ENCODE peak calls at places on chromosome 4, in nine cellular contexts. J, D, X, W, Y, K, L, I and H are unnamed samples. For H3K4me1, the result is how much of the 10 kb centered on the place peaks cover.

GRCh38 chr4:165700855-165701254 is 172.2 kb upstream of the TLL1 start:
- DNase-seq in J (no peak), D (no peak), X (no peak), W (peak), Y (no peak), K (no peak), L (no peak), I (no peak), H (no peak)

GRCh38 chr4:28006021-28006420 is 1145.4 kb downstream of the STIM2 start:
- DNase-seq in J (no peak), D (no peak), X (peak), W (no peak), Y (no peak), K (no peak), L (no peak), I (peak), H (no peak)

GRCh38 chr4:183177001-183177400 is 77.9 kb downstream of the WWC2 start:
- DNase-seq in J (no peak), D (no peak), X (no peak), W (no peak), Y (no peak), K (no peak), L (no peak), I (no peak), H (no peak)

GRCh38 chr4:6446538-6447451 is 25.6 kb downstream of the PPP2R2C start:
- DNase-seq in J (peak), D (no peak), X (peak), W (peak), Y (no peak), K (no peak), L (no peak), I (peak), H (peak)

GRCh38 chr4:1178300-1179088 is 6.1 kb upstream of the SPON2 start:
- DNase-seq in J (no peak), D (no peak), X (no peak), W (peak), Y (no peak), K (no peak), L (peak), I (no peak), H (peak)

GRCh38 chr4:61086979-61087378 is 113.1 kb upstream of the ADGRL3 start:
- DNase-seq in J (no peak), D (no peak), X (no peak), W (no peak), Y (no peak), K (no peak), L (no peak), I (no peak), H (no peak)

GRCh38 chr4:147518086-147518485 is 37.2 kb downstream of the EDNRA start:
- DNase-seq in J (no peak), D (no peak), X (no peak), W (no peak), Y (no peak), K (peak), L (no peak), I (no peak), H (no peak)

GRCh38 chr4:86978709-86979108 is 43.9 kb downstream of the AFF1 start:
- DNase-seq in J (no peak), D (no peak), X (no peak), W (no peak), Y (no peak), K (no peak), L (no peak), I (no peak), H (no peak)

GRCh38 chr4:147787204-147787603 is 55.3 kb downstream of the ARHGAP10 start:
- DNase-seq in J (peak), D (no peak), X (no peak), W (no peak), Y (no peak), K (no peak), L (peak), I (no peak), H (peak)

GRCh38 chr4:175947117-175947722 is 118.4 kb upstream of the WDR17 start:
- DNase-seq in J (peak), D (no peak), X (no peak), W (no peak), Y (no peak), K (peak), L (peak), I (no peak), H (no peak)

GRCh38 chr4:145487626-145488025 is 6.0 kb downstream of the SMAD1 start:
- DNase-seq in J (no peak), D (no peak), X (no peak), W (no peak), Y (no peak), K (no peak), L (no peak), I (no peak), H (no peak)

GRCh38 chr4:164949448-164950118 is 27.9 kb downstream of the TRIM61 start:
- DNase-seq in J (no peak), D (no peak), X (no peak), W (no peak), Y (no peak), K (no peak), L (no peak), I (no peak), H (no peak)

GRCh38 chr4:107801766-107802211 is 22.9 kb upstream of the SGMS2 start:
- DNase-seq in J (no peak), D (no peak), X (no peak), W (no peak), Y (no peak), K (peak), L (peak), I (no peak), H (no peak)

GRCh38 chr4:42965326-42965725 is 72.8 kb downstream of the GRXCR1 start:
- DNase-seq in J (no peak), D (no peak), X (no peak), W (peak), Y (no peak), K (no peak), L (no peak), I (no peak), H (no peak)

GRCh38 chr4:54543088-54543795 is 114.5 kb upstream of the KIT start:
- DNase-seq in J (peak), D (no peak), X (no peak), W (no peak), Y (no peak), K (no peak), L (peak), I (no peak), H (no peak)

GRCh38 chr4:68070302-68070701 is 59.4 kb downstream of the TMPRSS11F start:
- DNase-seq in J (no peak), D (no peak), X (no peak), W (no peak), Y (no peak), K (no peak), L (no peak), I (no peak), H (no peak)

GRCh38 chr4:81473086-81473396 is 1.3 kb upstream of the RASGEF1B start:
- DNase-seq in J (no peak), D (no peak), X (no peak), W (no peak), Y (no peak), K (no peak), L (no peak), I (no peak), H (no peak)

GRCh38 chr4:38162240-38162784 is 202.1 kb downstream of the PTTG2 start:
- DNase-seq in J (peak), D (no peak), X (no peak), W (peak), Y (peak), K (peak), L (peak), I (no peak), H (no peak)

GRCh38 chr4:41183021-41183553 is 31.3 kb downstream of the APBB2 start:
- DNase-seq in J (no peak), D (no peak), X (no peak), W (no peak), Y (no peak), K (no peak), L (no peak), I (no peak), H (no peak)

GRCh38 chr4:2928242-2929155 is 34.7 kb downstream of the NOP14 start:
- DNase-seq in J (no peak), D (no peak), X (peak), W (no peak), Y (no peak), K (no peak), L (no peak), I (peak), H (no peak)

GRCh38 chr4:42104521-42104920 is 47.9 kb downstream of the BEND4 start:
- DNase-seq in J (peak), D (no peak), X (no peak), W (no peak), Y (no peak), K (peak), L (peak), I (no peak), H (no peak)

GRCh38 chr4:47863486-47863885 is 25.6 kb upstream of the CORIN start:
- DNase-seq in J (no peak), D (no peak), X (no peak), W (no peak), Y (no peak), K (no peak), L (no peak), I (no peak), H (no peak)

GRCh38 chr4:1211951-1212545 is 36.9 kb downstream of the CTBP1 start:
- DNase-seq in J (no peak), D (no peak), X (peak), W (peak), Y (no peak), K (no peak), L (no peak), I (peak), H (peak)

GRCh38 chr4:162699629-162700028 is 467.1 kb downstream of the NAF1 start:
- DNase-seq in J (no peak), D (no peak), X (no peak), W (no peak), Y (no peak), K (no peak), L (no peak), I (no peak), H (no peak)

GRCh38 chr4:102390438-102390837 is 45.2 kb upstream of the SLC39A8 start:
- DNase-seq in J (peak), D (no peak), X (no peak), W (no peak), Y (no peak), K (no peak), L (no peak), I (no peak), H (no peak)

GRCh38 chr4:122602277-122603142 is 18.4 kb downstream of the IL21 start:
- DNase-seq in J (peak), D (no peak), X (no peak), W (peak), Y (peak), K (peak), L (peak), I (no peak), H (no peak)

GRCh38 chr4:169225058-169225751 is 45.6 kb downstream of the SH3RF1 start:
- DNase-seq in J (peak), D (no peak), X (no peak), W (no peak), Y (peak), K (peak), L (peak), I (no peak), H (no peak)

GRCh38 chr4:112296949-112297483 is at the start of gene ALPK1:
- DNase-seq in J (peak), D (no peak), X (no peak), W (no peak), Y (peak), K (peak), L (peak), I (no peak), H (no peak)

GRCh38 chr4:25184056-25184455 is 23.8 kb upstream of the SEPSECS start:
- DNase-seq in J (no peak), D (no peak), X (no peak), W (no peak), Y (no peak), K (no peak), L (no peak), I (no peak), H (no peak)

GRCh38 chr4:98166025-98166730 is 22.9 kb upstream of the STPG2 start:
- DNase-seq in J (peak), D (no peak), X (no peak), W (peak), Y (peak), K (no peak), L (peak), I (no peak), H (peak)

GRCh38 chr4:35541888-35542213 is 702.5 kb downstream of the ARAP2 start:
- DNase-seq in J (no peak), D (no peak), X (no peak), W (no peak), Y (no peak), K (no peak), L (no peak), I (no peak), H (no peak)

GRCh38 chr4:99723555-99724450 is 66.2 kb upstream of the C4orf54 start:
- DNase-seq in J (peak), D (peak), X (no peak), W (peak), Y (peak), K (peak), L (peak), I (peak), H (peak)

GRCh38 chr4:181235361-181235760 is 1007.8 kb upstream of the TENM3 start:
- DNase-seq in J (no peak), D (no peak), X (no peak), W (no peak), Y (no peak), K (no peak), L (no peak), I (no peak), H (no peak)

GRCh38 chr4:95129708-95130343 is 372.1 kb downstream of the BMPR1B start:
- DNase-seq in J (peak), D (peak), X (no peak), W (no peak), Y (peak), K (peak), L (peak), I (no peak), H (no peak)

GRCh38 chr4:1293531-1293941 is 3.8 kb downstream of the MAEA start:
- DNase-seq in J (no peak), D (no peak), X (peak), W (no peak), Y (no peak), K (no peak), L (no peak), I (no peak), H (no peak)

GRCh38 chr4:110614981-110615365 is 7.9 kb downstream of the PITX2 start:
- DNase-seq in J (no peak), D (no peak), X (no peak), W (no peak), Y (no peak), K (no peak), L (no peak), I (no peak), H (no peak)

GRCh38 chr4:5870701-5871100 is 22.2 kb downstream of the CRMP1 start:
- DNase-seq in J (no peak), D (no peak), X (peak), W (peak), Y (no peak), K (no peak), L (no peak), I (no peak), H (no peak)

GRCh38 chr4:186757696-186758330 is 34.2 kb upstream of the FAT1 start:
- DNase-seq in J (no peak), D (no peak), X (no peak), W (no peak), Y (no peak), K (no peak), L (no peak), I (no peak), H (no peak)
- H3K4me1 ChIP-seq in J (under half), D (under half), X (under half), W (under half), Y (under half), K (under half), L (under half), I (under half), H (under half)

DNA sequence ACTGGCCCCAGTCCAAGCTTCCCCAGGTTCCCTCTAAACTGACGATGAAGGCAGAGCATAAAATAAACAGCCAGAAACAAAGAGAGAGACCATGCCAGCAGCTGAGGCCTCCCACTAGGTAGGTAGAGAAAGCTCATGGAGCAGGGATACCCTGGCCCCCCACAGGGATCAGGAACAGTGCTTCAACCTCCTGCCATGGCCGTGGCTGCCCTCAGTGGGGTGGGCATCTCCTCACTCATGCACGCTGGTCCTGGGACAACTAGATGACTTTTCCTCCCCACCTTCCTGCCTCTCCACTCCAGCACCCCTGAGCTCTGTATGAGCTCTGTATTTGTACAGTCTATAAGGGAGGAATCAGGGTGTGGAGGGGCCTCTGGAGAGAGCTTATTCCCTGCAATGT is 117.7 kb upstream of the PSAPL1 start:
- DNase-seq in J (no peak), D (no peak), X (no peak), W (no peak), Y (no peak), K (no peak), L (no peak), I (peak), H (no peak)
- H3K27ac ChIP-seq in J (no peak), D (no peak), X (no peak), W (no peak), Y (no peak), K (no peak), L (no peak), I (no peak), H (no peak)

GRCh38 chr4:57095245-57095644 is 14.9 kb downstream of the IGFBP7 start:
- DNase-seq in J (no peak), D (no peak), X (no peak), W (no peak), Y (no peak), K (no peak), L (no peak), I (no peak), H (no peak)
- H3K4me1 ChIP-seq in J (under half), D (half or more), X (under half), W (under half), Y (under half), K (under half), L (under half), I (under half), H (under half)

GRCh38 chr4:151324449-151325319 is 721 bp downstream of the SH3D19 start:
- DNase-seq in J (peak), D (no peak), X (no peak), W (peak), Y (peak), K (peak), L (peak), I (peak), H (peak)

GRCh38 chr4:151324124-151324448 is 1.3 kb downstream of the SH3D19 start:
- DNase-seq in J (no peak), D (no peak), X (no peak), W (no peak), Y (no peak), K (no peak), L (no peak), I (no peak), H (no peak)

GRCh38 chr4:151329217-151330007 is 4.0 kb upstream of the SH3D19 start:
- DNase-seq in J (no peak), D (no peak), X (no peak), W (no peak), Y (no peak), K (no peak), L (peak), I (no peak), H (no peak)

GRCh38 chr4:151322565-151322964 is 2.8 kb downstream of the SH3D19 start:
- DNase-seq in J (no peak), D (no peak), X (no peak), W (no peak), Y (no peak), K (no peak), L (no peak), I (no peak), H (no peak)

GRCh38 chr4:151325320-151326246 is at the start of gene SH3D19:
- DNase-seq in J (peak), D (no peak), X (peak), W (peak), Y (peak), K (peak), L (peak), I (peak), H (peak)
- H3K27ac ChIP-seq in J (peak), D (peak), X (peak), W (peak), Y (peak), K (no peak), L (no peak), I (peak), H (peak)